ENCODE peak calls at places on chromosomes 11 and 22, in five cellular contexts. L, V, Y, B and H are unnamed samples.

GRCh38 chr22:31911565-31912401 is 32.6 kb upstream of the YWHAH start:
- DNase-seq in L (no peak), V (peak; percentile 15), Y (no peak), B (no peak), H (no peak)

GRCh38 chr11:130947889-130948288 is 31.6 kb upstream of the SNX19 start:
- DNase-seq in Y (no peak), V (no peak), L (no peak), B (no peak), H (no peak)

GRCh38 chr11:86369668-86370067 is 5.0 kb upstream of the CCDC81 start:
- DNase-seq in L (no peak), B (no peak), Y (peak; percentile 8), V (no peak), H (no peak)

GRCh38 chr22:23548501-23549197 is 31.4 kb downstream of the IGLL1 start:
- DNase-seq in B (no peak), Y (no peak), V (no peak), L (no peak), H (no peak)

GRCh38 chr22:46595545-46595944 is 24.6 kb upstream of the GRAMD4 start:
- DNase-seq in V (peak; percentile 75), B (no peak), Y (no peak), L (no peak), H (no peak)

GRCh38 chr11:9664276-9665171 is 647 bp downstream of the SWAP70 start:
- DNase-seq in L (peak; percentile 44), Y (peak; percentile 51), B (peak; percentile 31), V (peak; percentile 76), H (peak; percentile 7)

GRCh38 chr11:47437746-47438418 is 11.1 kb downstream of the RAPSN start:
- DNase-seq in V (no peak), Y (no peak), L (peak; percentile 71), B (peak; percentile 67), H (no peak)

GRCh38 chr11:65502274-65502851 is 3.5 kb downstream of the MALAT1 start:
- DNase-seq in Y (no peak), L (no peak), B (no peak), V (no peak), H (no peak)

GRCh38 chr22:23163665-23164064 is 16.6 kb upstream of the BCR start:
- DNase-seq in Y (no peak), L (peak; percentile 27), B (peak; percentile 83), V (no peak), H (no peak)

GRCh38 chr11:86743223-86744118 is 56.9 kb upstream of the PRSS23 start:
- DNase-seq in L (peak; percentile 46), Y (peak; percentile 99), B (no peak), V (peak; percentile 78), H (no peak)

GRCh38 chr11:110679323-110679980 is 32.8 kb downstream of the ARHGAP20 start:
- DNase-seq in L (no peak), B (no peak), V (no peak), Y (no peak), H (no peak)

GRCh38 chr11:111729441-111729840 is 36.7 kb downstream of the PPP2R1B start:
- DNase-seq in L (no peak), V (no peak), Y (no peak), B (no peak), H (no peak)

GRCh38 chr11:66467756-66468155 is 1.1 kb downstream of the PELI3 start:
- DNase-seq in V (peak; percentile 75), Y (no peak), B (no peak), L (peak; percentile 45), H (no peak)

GRCh38 chr11:47412152-47412746 is 3.9 kb downstream of the SLC39A13 start:
- DNase-seq in B (no peak), V (peak; percentile 77), L (peak; percentile 54), Y (no peak), H (peak; percentile 65)

GRCh38 chr11:2561283-2562180 is 116.7 kb downstream of the KCNQ1 start:
- DNase-seq in Y (no peak), B (peak; percentile 13), V (peak; percentile 69), L (peak; percentile 10), H (peak; percentile 43)

GRCh38 chr11:47184711-47185304 is 1.4 kb downstream of the PACSIN3 start:
- DNase-seq in B (no peak), V (no peak), L (peak; percentile 82), Y (no peak), H (no peak)

GRCh38 chr11:124791626-124792341 is 8.4 kb downstream of the MSANTD2 start:
- DNase-seq in L (no peak), Y (no peak), V (no peak), B (no peak), H (no peak)

GRCh38 chr11:134905966-134906955 is 494.2 kb upstream of the B3GAT1 start:
- DNase-seq in L (no peak), B (no peak), Y (no peak), V (no peak), H (no peak)

GRCh38 chr11:71499546-71499945 is 27.5 kb upstream of the KRTAP5-7 start:
- DNase-seq in Y (no peak), L (no peak), B (no peak), V (no peak), H (no peak)

GRCh38 chr22:42777126-42777525 is 56.5 kb upstream of the A4GALT start:
- DNase-seq in L (no peak), V (no peak), B (no peak), Y (no peak), H (no peak)

GRCh38 chr11:116707250-116707649 is 65.5 kb downstream of the BUD13 start:
- DNase-seq in B (no peak), L (peak; percentile 77), Y (no peak), V (no peak), H (no peak)

GRCh38 chr22:20644071-20644642 is 129.8 kb upstream of the SERPIND1 start:
- DNase-seq in B (no peak), V (no peak), Y (no peak), L (no peak), H (no peak)
- H3K36me3 ChIP-seq in B (no peaks in the 10 kb centered on the region), V (no peaks in the 10 kb centered on the region), Y (no peaks in the 10 kb centered on the region), L (no peaks in the 10 kb centered on the region), H (no peaks in the 10 kb centered on the region)

GRCh38 chr11:129374993-129375721 is 491 bp upstream of the BARX2 start:
- DNase-seq in B (no peak), Y (peak; percentile 37), L (peak; percentile 64), V (peak; percentile 80), H (no peak)

GRCh38 chr11:129377739-129378138 is 2.1 kb downstream of the BARX2 start:
- DNase-seq in Y (no peak), B (no peak), L (no peak), V (no peak), H (no peak)

GRCh38 chr11:129374081-129374992 is 1.3 kb upstream of the BARX2 start:
- DNase-seq in V (no peak), B (no peak), Y (no peak), L (no peak), H (no peak)

GRCh38 chr11:129376658-129377341 is 1.2 kb downstream of the BARX2 start:
- DNase-seq in V (no peak), Y (no peak), L (no peak), B (no peak), H (no peak)

GRCh38 chr11:129375731-129376657 is at the start of gene BARX2:
- DNase-seq in L (peak; percentile 64), B (no peak), V (peak; percentile 80), Y (peak; percentile 64), H (no peak)
- H3K4me3 ChIP-seq in L (peak within 1 kb of the TSS; percentile 52), B (peak within 1 kb of the TSS; percentile 17), V (peak within 1 kb of the TSS; percentile 57), Y (peak within 1 kb of the TSS; percentile 41), H (no peak within 1 kb of the TSS)

DNA sequence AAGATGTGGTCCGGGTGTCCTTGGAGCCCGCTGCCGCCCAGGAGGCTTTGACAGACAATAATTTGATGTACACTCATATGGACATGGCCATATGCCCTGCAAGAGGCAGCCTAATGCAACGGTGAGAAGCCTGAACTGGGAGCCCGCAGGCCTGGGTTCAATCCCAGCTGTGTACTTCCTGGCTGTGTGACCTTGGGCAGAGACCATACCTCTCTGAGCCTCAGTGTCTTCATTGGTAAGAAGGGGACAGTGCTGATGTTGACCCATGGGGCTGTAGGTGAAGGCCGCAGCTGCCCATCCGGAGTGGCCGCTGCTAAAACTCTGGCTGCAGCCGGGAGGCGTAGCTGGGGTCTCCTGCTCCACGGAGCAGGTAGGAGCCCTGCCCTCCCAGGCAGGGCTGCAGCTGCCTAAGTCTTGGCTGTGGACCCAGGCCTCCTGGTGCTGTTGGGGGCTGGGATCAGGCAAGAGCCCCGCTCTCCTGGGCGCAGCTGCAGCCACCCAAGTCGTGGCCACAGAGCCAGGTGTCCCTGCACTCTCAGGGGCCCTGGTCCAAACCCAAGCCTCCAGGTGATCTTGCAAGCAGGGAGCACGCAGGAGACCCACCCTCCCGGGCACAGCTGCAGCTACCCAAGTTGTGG is 8.9 kb downstream of the IL2RB start:
- DNase-seq in B (no peak), V (no peak), Y (no peak), L (no peak), H (no peak)
- H3K36me3 ChIP-seq in B (no peaks in the 10 kb centered on the region), V (no peaks in the 10 kb centered on the region), Y (no peaks in the 10 kb centered on the region), L (no peaks in the 10 kb centered on the region), H (peaks cover 74% of the 10 kb centered on the region)

GRCh38 chr11:57429946-57430345 is 3.0 kb upstream of the SLC43A3 start:
- DNase-seq in Y (no peak), B (no peak), V (no peak), L (no peak), H (no peak)
- H3K4me3 ChIP-seq in Y (no peak overlapping the region), B (no peak overlapping the region), V (no peak overlapping the region), L (no peak overlapping the region), H (no peak overlapping the region)

DNA sequence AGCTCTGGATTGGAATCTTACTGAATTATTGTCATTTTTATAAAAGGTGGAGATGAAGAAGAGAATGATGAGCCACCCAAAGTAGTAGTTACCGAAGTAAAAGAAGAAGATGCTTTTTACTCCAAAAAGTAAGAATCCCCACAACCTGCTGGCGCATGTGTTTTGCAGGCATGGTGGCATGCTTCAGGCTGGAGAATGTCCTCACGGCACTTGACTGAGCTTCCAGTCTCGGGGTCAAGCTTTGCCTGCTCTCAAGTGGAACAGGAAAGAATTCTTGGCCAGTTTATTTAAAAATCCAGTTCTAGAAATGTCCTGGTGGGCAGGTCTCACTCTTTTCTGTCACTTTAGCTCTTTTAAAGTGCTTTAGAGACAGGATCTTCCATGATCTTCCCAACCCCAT is 17.5 kb downstream of the NUP50 start:
- DNase-seq in Y (no peak), B (no peak), V (no peak), L (no peak), H (no peak)
- H3K36me3 ChIP-seq in Y (peaks cover 34% of the 10 kb centered on the region), B (no peaks in the 10 kb centered on the region), V (peaks cover 20% of the 10 kb centered on the region), L (peaks cover 17% of the 10 kb centered on the region), H (peaks cover 60% of the 10 kb centered on the region)

DNA sequence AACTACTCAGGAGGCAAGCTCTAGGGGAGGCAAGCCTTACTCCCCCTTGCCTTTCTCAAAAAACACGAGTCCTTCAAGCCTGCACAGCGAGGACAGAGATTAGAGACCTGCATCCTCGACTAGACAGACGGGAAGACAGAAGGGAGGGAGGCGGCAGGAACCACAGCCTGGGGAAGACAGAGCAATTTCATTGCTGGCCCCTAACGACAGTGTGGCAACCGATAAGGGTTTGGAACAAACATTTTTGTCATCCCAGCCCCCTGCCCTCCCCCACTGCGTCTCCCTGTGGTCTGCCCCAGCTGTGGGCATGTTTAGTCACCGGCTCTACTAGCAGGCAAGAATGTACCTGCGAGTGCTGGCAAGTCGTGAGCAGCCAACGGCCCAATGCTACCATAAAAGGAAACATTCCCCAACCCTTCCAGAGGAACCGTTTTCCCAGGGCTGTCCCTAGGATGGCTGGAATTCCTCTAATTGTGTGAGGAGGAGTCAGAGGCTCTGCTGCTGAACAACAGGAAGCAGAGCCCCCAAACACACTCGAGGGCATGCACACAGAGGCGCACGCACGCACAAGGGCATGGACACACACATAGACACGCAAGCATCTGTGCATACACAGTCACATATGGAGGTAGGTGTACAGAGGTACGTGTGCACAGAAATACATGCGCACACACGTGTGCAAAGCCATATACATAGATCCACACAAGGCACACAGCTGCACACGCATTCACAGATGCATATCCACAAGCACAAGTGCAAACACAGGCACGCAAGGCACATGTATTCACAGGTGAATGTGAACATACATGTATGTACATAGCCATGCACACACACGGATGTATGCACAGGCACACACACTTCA is 58.3 kb downstream of the MYH9 start:
- DNase-seq in L (peak; percentile 81), B (no peak), Y (peak; percentile 97), V (peak; percentile 92), H (peak; percentile 60)
- H3K4me3 ChIP-seq in L (no peak overlapping the region), B (no peak overlapping the region), Y (no peak overlapping the region), V (no peak overlapping the region), H (peak overlapping the region; percentile 50)

GRCh38 chr11:68936358-68936636 is 32.6 kb downstream of the IGHMBP2 start:
- DNase-seq in V (peak; percentile 47), Y (no peak), L (no peak), B (no peak), H (no peak)
- H3K36me3 ChIP-seq in V (peaks cover 24% of the 10 kb centered on the region), Y (no peaks in the 10 kb centered on the region), L (no peaks in the 10 kb centered on the region), B (no peaks in the 10 kb centered on the region), H (peaks cover 15% of the 10 kb centered on the region)